ENCODE peak calls at places on chromosomes 5 and 9, in four cellular contexts. X is fibroblast of the aortic adventitia; F is CD4-positive, alpha-beta memory T cell; C is foreskin fibroblast. P is an unnamed sample.

GRCh38 chr5:123120197-123120596 is 31.2 kb downstream of the PRDM6 start:
- DNase-seq in F (no peak), C (no peak), X (no peak), P (no peak)

GRCh38 chr5:76443399-76443798 is 40.3 kb downstream of the IQGAP2 start:
- DNase-seq in C (no peak), X (no peak), F (no peak), P (peak)

GRCh38 chr5:78647838-78648358 is 674 bp downstream of the LHFPL2 start:
- DNase-seq in X (peak), C (peak), F (no peak), P (peak)

GRCh38 chr9:27539479-27540441 is 10.1 kb upstream of the MOB3B start:
- DNase-seq in X (peak), F (no peak), C (peak), P (peak)

GRCh38 chr9:89631381-89631780 is 26.6 kb downstream of the GADD45G start:
- DNase-seq in X (no peak), F (no peak), C (no peak), P (peak)

GRCh38 chr5:159316519-159317383 is 13.5 kb downstream of the IL12B start:
- DNase-seq in X (peak), F (no peak), C (peak), P (peak)

GRCh38 chr5:86884608-86885007 is 266.9 kb downstream of the COX7C start:
- DNase-seq in F (no peak), C (no peak), X (no peak), P (no peak)

GRCh38 chr9:117703538-117703937 is 665 bp upstream of the TLR4 start:
- DNase-seq in X (no peak), F (no peak), C (no peak), P (no peak)

GRCh38 chr5:127833999-127834953 is 131.1 kb downstream of the CCDC192 start:
- DNase-seq in F (no peak), C (peak), X (peak), P (no peak)

GRCh38 chr9:79134654-79135053 is 437.1 kb upstream of the TLE4 start:
- DNase-seq in F (no peak), C (no peak), X (no peak), P (no peak)

GRCh38 chr5:72816297-72817075 is at the start of gene TNPO1:
- DNase-seq in C (peak), X (peak), F (peak), P (peak)

GRCh38 chr9:121085661-121086060 is 10.9 kb downstream of the CNTRL start:
- DNase-seq in X (peak), F (no peak), C (no peak), P (peak)

GRCh38 chr5:133820516-133820915 is 147.9 kb downstream of the C5orf15 start:
- DNase-seq in X (peak), F (no peak), C (peak), P (no peak)

GRCh38 chr5:180600554-180601041 is 9.3 kb upstream of the SCGB3A1 start:
- DNase-seq in C (no peak), F (no peak), X (no peak), P (no peak)

GRCh38 chr9:115025721-115026120 is 92.2 kb downstream of the TNC start:
- DNase-seq in X (no peak), C (no peak), F (no peak), P (no peak)

GRCh38 chr9:27572566-27572917 is 739 bp downstream of the C9orf72 start:
- DNase-seq in F (peak), X (peak), C (peak), P (no peak)

GRCh38 chr9:137068539-137069507 is 1.5 kb downstream of the SAPCD2 start:
- DNase-seq in C (no peak), F (peak), X (no peak), P (no peak)
- H3K4me3 ChIP-seq in C (no peak), F (no peak), X (peak), P (peak)

GRCh38 chr5:64509798-64510197 is 4.0 kb downstream of the RGS7BP start:
- DNase-seq in F (no peak), C (no peak), X (no peak), P (no peak)
- H3K4me3 ChIP-seq in F (no peak), C (no peak), X (no peak), P (no peak)

GRCh38 chr5:177312649-177313181 is 1.0 kb upstream of the MXD3 start:
- DNase-seq in X (no peak), F (no peak), C (no peak), P (peak)
- H3K4me3 ChIP-seq in X (peak), F (peak), C (peak), P (peak)

GRCh38 chr5:178861627-178862026 is 1.9 kb downstream of the ZNF354B start:
- DNase-seq in F (no peak), C (no peak), X (no peak), P (no peak)
- H3K4me3 ChIP-seq in F (no peak), C (no peak), X (peak), P (no peak)

GRCh38 chr9:135849186-135849585 is 58.2 kb downstream of the CAMSAP1 start:
- DNase-seq in X (no peak), F (no peak), C (no peak), P (no peak)
- H3K4me3 ChIP-seq in X (no peak), F (no peak), C (no peak), P (no peak)

DNA sequence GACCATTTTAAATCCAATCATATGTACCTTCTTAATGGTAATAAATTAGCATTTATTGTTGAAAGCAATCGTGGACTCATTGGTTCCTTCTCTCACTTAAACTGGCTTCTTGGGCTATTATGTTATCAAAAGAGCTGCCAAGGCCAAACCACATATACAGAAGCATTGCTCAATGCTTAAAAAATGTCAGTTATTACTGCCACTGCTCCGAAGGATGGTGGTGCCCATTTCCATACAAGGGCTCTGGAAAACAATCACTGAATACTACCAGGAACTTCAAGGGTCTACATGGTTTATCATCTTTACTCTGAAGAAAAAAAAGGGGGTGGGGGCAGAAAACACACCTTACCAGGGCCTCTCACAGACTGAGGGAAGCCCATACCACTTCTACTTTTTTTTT is 104.3 kb downstream of the GNAQ start:
- DNase-seq in C (peak), F (no peak), X (peak), P (peak)
- H3K4me3 ChIP-seq in C (no peak), F (no peak), X (no peak), P (no peak)

GRCh38 chr9:105416840-105417239 is 31.0 kb upstream of the FSD1L start:
- DNase-seq in C (no peak), X (no peak), F (no peak), P (no peak)
- H3K4me3 ChIP-seq in C (no peak), X (no peak), F (no peak), P (no peak)

GRCh38 chr5:175520873-175521272 is 42.5 kb downstream of the SFXN1 start:
- DNase-seq in F (no peak), X (no peak), C (no peak), P (no peak)
- H3K4me3 ChIP-seq in F (no peak), X (no peak), C (no peak), P (no peak)

GRCh38 chr5:200985-201384 is 9.7 kb downstream of the LRRC14B start:
- DNase-seq in X (no peak), C (no peak), F (no peak), P (no peak)
- H3K4me3 ChIP-seq in X (no peak), C (no peak), F (no peak), P (no peak)

GRCh38 chr5:80033513-80033912 is 1.6 kb upstream of the THBS4 start:
- DNase-seq in C (no peak), F (no peak), X (no peak), P (no peak)

GRCh38 chr5:80036621-80037020 is 1.5 kb downstream of the THBS4 start:
- DNase-seq in C (no peak), X (no peak), F (no peak), P (no peak)

GRCh38 chr5:80035839-80036238 is 691 bp downstream of the THBS4 start:
- DNase-seq in C (no peak), F (no peak), X (no peak), P (no peak)

GRCh38 chr5:80034962-80035821 is at the start of gene THBS4:
- DNase-seq in C (no peak), X (no peak), F (no peak), P (no peak)

GRCh38 chr5:80034559-80034958 is 589 bp upstream of the THBS4 start:
- DNase-seq in X (peak), C (no peak), F (no peak), P (no peak)
- H3K4me3 ChIP-seq in X (no peak), C (no peak), F (no peak), P (no peak)

P was measured in MG63.